ENCODE peak calls at places on chromosome 14, in nine cellular contexts. C, N, F, J, E, Q, U, I and A are unnamed samples.
A peak's percentile ranks its signal among the peaks of the same experiment; 100 is the strongest.

GRCh38 chr14:46048127-46048526 is 603.5 kb downstream of the RPL10L start:
- DNase-seq in Q (no peak), F (no peak), I (peak; percentile 91), U (no peak), J (peak; percentile 37), N (no peak), E (no peak), C (peak; percentile 66), A (peak; percentile 3)

GRCh38 chr14:95885866-95886265 is 9.2 kb downstream of the TUNAR start:
- DNase-seq in F (no peak), C (no peak), E (no peak), J (no peak), Q (no peak), I (peak; percentile 41), N (no peak), U (no peak), A (no peak)

GRCh38 chr14:44316647-44317432 is 190.2 kb downstream of the FSCB start:
- DNase-seq in U (peak; percentile 44), J (no peak), N (peak; percentile 78), C (peak; percentile 73), Q (peak; percentile 10), F (no peak), I (peak; percentile 85), E (no peak), A (no peak)

GRCh38 chr14:22579218-22579617 is 9.8 kb downstream of the DAD1 start:
- DNase-seq in J (no peak), E (no peak), I (no peak), F (no peak), Q (no peak), N (no peak), U (no peak), C (no peak), A (no peak)

GRCh38 chr14:36478782-36479181 is 41.2 kb downstream of the NKX2-1 start:
- DNase-seq in Q (no peak), N (no peak), C (peak; percentile 28), U (no peak), J (no peak), I (peak; percentile 17), E (no peak), F (no peak), A (no peak)

GRCh38 chr14:100303179-100303578 is 3.1 kb downstream of the SLC25A29 start:
- DNase-seq in C (no peak), E (no peak), U (no peak), I (peak; percentile 56), Q (no peak), N (no peak), F (no peak), J (no peak), A (no peak)

GRCh38 chr14:59428581-59429012 is 36.6 kb downstream of the GPR135 start:
- DNase-seq in N (no peak), C (no peak), Q (no peak), F (no peak), I (peak; percentile 66), J (peak; percentile 18), E (no peak), U (no peak), A (no peak)

GRCh38 chr14:77139540-77140342 is 1.9 kb downstream of the ZDHHC22 start:
- DNase-seq in F (no peak), J (no peak), I (peak; percentile 60), C (no peak), N (no peak), U (no peak), Q (peak; percentile 66), E (no peak), A (no peak)

GRCh38 chr14:101760138-101761011 is 1.1 kb upstream of the PPP2R5C start:
- DNase-seq in C (peak; percentile 90), I (peak; percentile 98), Q (peak; percentile 92), J (peak; percentile 94), E (peak; percentile 99), U (peak; percentile 99), F (peak; percentile 99), N (peak; percentile 92), A (peak; percentile 82)

GRCh38 chr14:77086017-77086727 is 11.9 kb upstream of the CIPC start:
- DNase-seq in C (no peak), J (no peak), E (no peak), I (peak; percentile 27), F (no peak), Q (peak; percentile 67), N (no peak), U (no peak), A (no peak)

GRCh38 chr14:99679111-99679510 is 5.0 kb upstream of the CYP46A1 start:
- DNase-seq in U (no peak), N (no peak), F (no peak), Q (no peak), E (no peak), C (no peak), I (no peak), J (no peak), A (no peak)

GRCh38 chr14:78075033-78075432 is 95.1 kb upstream of the NRXN3 start:
- DNase-seq in Q (peak; percentile 58), I (no peak), E (no peak), U (no peak), F (no peak), C (no peak), N (no peak), J (no peak), A (no peak)

GRCh38 chr14:104187931-104188726 is 49.7 kb downstream of the KIF26A start:
- DNase-seq in J (no peak), Q (no peak), E (no peak), U (no peak), F (no peak), I (no peak), C (no peak), N (no peak), A (no peak)

GRCh38 chr14:27387458-27387857 is 789.6 kb upstream of the NOVA1 start:
- DNase-seq in U (no peak), C (no peak), J (no peak), Q (no peak), E (no peak), I (no peak), F (no peak), N (no peak), A (no peak)

GRCh38 chr14:105187116-105187515 is 6.0 kb upstream of the NUDT14 start:
- DNase-seq in E (no peak), I (no peak), U (no peak), N (no peak), F (no peak), C (no peak), Q (peak; percentile 82), J (no peak), A (no peak)

GRCh38 chr14:71142375-71143038 is 235.2 kb downstream of the PCNX1 start:
- DNase-seq in E (peak; percentile 46), N (peak; percentile 95), J (peak; percentile 78), Q (no peak), F (no peak), U (no peak), C (peak; percentile 78), I (peak; percentile 99), A (peak; percentile 63)

GRCh38 chr14:29222671-29223268 is 456.2 kb downstream of the FOXG1 start:
- DNase-seq in N (no peak), C (no peak), F (no peak), U (no peak), E (peak; percentile 31), J (peak; percentile 20), Q (peak; percentile 46), I (peak; percentile 78), A (no peak)

GRCh38 chr14:90500665-90501370 is 104.0 kb downstream of the CALM1 start:
- DNase-seq in U (no peak), Q (no peak), J (no peak), N (no peak), F (no peak), E (no peak), I (no peak), C (no peak), A (no peak)

GRCh38 chr14:84006643-84007137 is 1523.3 kb upstream of the FLRT2 start:
- DNase-seq in U (no peak), E (no peak), N (no peak), J (no peak), I (peak; percentile 3), C (no peak), Q (peak; percentile 76), F (no peak), A (no peak)

GRCh38 chr14:70641548-70642312 is at the start of gene TTC9:
- DNase-seq in F (no peak), Q (no peak), N (no peak), U (no peak), I (no peak), E (no peak), J (no peak), C (no peak), A (no peak)

GRCh38 chr14:102500190-102500661 is 9.3 kb downstream of the ANKRD9 start:
- DNase-seq in N (peak; percentile 84), E (no peak), F (no peak), J (peak; percentile 74), C (no peak), I (peak; percentile 69), U (no peak), Q (no peak), A (no peak)

GRCh38 chr14:104678346-104678745 is 11.1 kb upstream of the INF2 start:
- DNase-seq in F (no peak), U (no peak), I (peak; percentile 49), J (no peak), Q (peak; percentile 55), N (no peak), C (no peak), E (no peak), A (no peak)

GRCh38 chr14:74105381-74105780 is 20.6 kb downstream of the LIN52 start:
- DNase-seq in I (no peak), C (no peak), Q (no peak), F (no peak), J (no peak), U (no peak), N (no peak), E (no peak), A (no peak)

GRCh38 chr14:52473557-52473956 is 78.7 kb downstream of the TXNDC16 start:
- DNase-seq in C (no peak), N (peak; percentile 23), Q (peak; percentile 27), J (peak; percentile 14), F (peak; percentile 4), E (no peak), I (peak; percentile 62), U (no peak), A (no peak)

GRCh38 chr14:104574978-104575377 is 4.6 kb upstream of the C14orf180 start:
- DNase-seq in N (no peak), C (no peak), U (no peak), Q (no peak), E (no peak), I (no peak), J (no peak), F (no peak), A (no peak)

GRCh38 chr14:72975776-72976175 is 49.5 kb downstream of the DCAF4 start:
- DNase-seq in N (no peak), F (no peak), Q (no peak), I (peak; percentile 32), E (no peak), U (no peak), C (no peak), J (no peak), A (no peak)

GRCh38 chr14:22513066-22513812 is 75.8 kb downstream of the DAD1 start:
- DNase-seq in E (no peak), Q (no peak), J (no peak), I (no peak), U (no peak), N (no peak), F (no peak), C (no peak), A (no peak)

GRCh38 chr14:99971929-99972747 is 93.1 kb upstream of the EVL start:
- DNase-seq in U (no peak), I (peak; percentile 39), J (no peak), Q (no peak), C (no peak), E (no peak), F (no peak), N (no peak), A (no peak)

GRCh38 chr14:63759454-63759853 is 31.6 kb upstream of the SGPP1 start:
- DNase-seq in I (peak; percentile 28), C (no peak), E (no peak), J (peak; percentile 3), F (no peak), Q (no peak), N (peak; percentile 13), U (no peak), A (peak; percentile 38)

GRCh38 chr14:37901978-37902377 is 305.7 kb upstream of the SSTR1 start:
- DNase-seq in C (no peak), I (peak; percentile 66), F (no peak), E (no peak), N (peak; percentile 54), J (peak; percentile 78), Q (no peak), U (no peak), A (no peak)

GRCh38 chr14:91164676-91165075 is 50.8 kb downstream of the DGLUCY start:
- DNase-seq in U (peak; percentile 81), N (no peak), E (no peak), I (no peak), Q (no peak), J (no peak), F (no peak), C (no peak), A (no peak)